ENCODE peak calls at places on chromosome 10, in four cellular contexts. V, S, R and H are unnamed samples.

GRCh38 chr10:74044419-74044818 is 46.5 kb downstream of the VCL start:
- DNase-seq in S (no peak), V (no peak), R (no peak), H (no peak)

GRCh38 chr10:34372509-34372908 is 442.6 kb downstream of the PARD3 start:
- DNase-seq in S (no peak), V (no peak), R (no peak), H (no peak)

GRCh38 chr10:6406220-6407033 is 173.6 kb downstream of the PRKCQ start:
- DNase-seq in V (peak; percentile 40), S (no peak), R (no peak), H (no peak)

GRCh38 chr10:105837951-105838350 is 1196.9 kb downstream of the SORCS3 start:
- DNase-seq in V (peak; percentile 42), R (no peak), S (no peak), H (no peak)

GRCh38 chr10:78865518-78865835 is 203.3 kb upstream of the ZMIZ1 start:
- DNase-seq in S (no peak), V (no peak), R (no peak), H (no peak)

GRCh38 chr10:62919776-62920175 is 103.6 kb upstream of the EGR2 start:
- DNase-seq in S (no peak), V (no peak), R (no peak), H (no peak)

GRCh38 chr10:118742787-118743186 is 12.0 kb downstream of the CACUL1 start:
- DNase-seq in S (no peak), V (no peak), R (no peak), H (no peak)

GRCh38 chr10:114768394-114768786 is 53.2 kb upstream of the FHIP2A start:
- DNase-seq in S (no peak), R (peak; percentile 73), V (no peak), H (no peak)

GRCh38 chr10:73768881-73769280 is 13.0 kb upstream of the CHCHD1 start:
- DNase-seq in S (no peak), V (peak; percentile 71), R (peak; percentile 63), H (no peak)

GRCh38 chr10:84826704-84827103 is 498.3 kb downstream of the CCSER2 start:
- DNase-seq in V (no peak), R (peak; percentile 64), S (no peak), H (no peak)

GRCh38 chr10:86017841-86018734 is 348.5 kb downstream of the GRID1 start:
- DNase-seq in S (no peak), V (no peak), R (no peak), H (no peak)

GRCh38 chr10:6221192-6221940 is 18.6 kb downstream of the PFKFB3 start:
- DNase-seq in V (no peak), S (no peak), R (no peak), H (peak; percentile 58)

GRCh38 chr10:132122097-132122861 is 56.5 kb downstream of the JAKMIP3 start:
- DNase-seq in V (no peak), S (no peak), R (no peak), H (peak; percentile 61)

GRCh38 chr10:77220150-77220549 is 417.5 kb downstream of the KCNMA1 start:
- DNase-seq in V (no peak), S (no peak), R (no peak), H (no peak)

GRCh38 chr10:108899686-108900085 is 1023.6 kb downstream of the XPNPEP1 start:
- DNase-seq in V (no peak), S (no peak), R (peak; percentile 52), H (no peak)

GRCh38 chr10:52949899-52950298 is 177.3 kb upstream of the MBL2 start:
- DNase-seq in S (no peak), V (no peak), R (peak; percentile 75), H (no peak)

GRCh38 chr10:102646610-102647432 is 2.5 kb downstream of the TRIM8 start:
- DNase-seq in V (peak; percentile 61), R (peak; percentile 46), S (no peak), H (peak; percentile 79)

GRCh38 chr10:25071227-25071626 is 54.8 kb downstream of the THNSL1 start:
- DNase-seq in V (no peak), S (no peak), R (no peak), H (no peak)

GRCh38 chr10:29620112-29620690 is 14.6 kb downstream of the SVIL start:
- DNase-seq in V (no peak), R (peak; percentile 16), S (no peak), H (no peak)

GRCh38 chr10:42754155-42755027 is 28.2 kb upstream of the BMS1 start:
- DNase-seq in R (peak; percentile 85), S (no peak), V (peak; percentile 46), H (peak; percentile 59)

GRCh38 chr10:75630746-75631145 is 199.3 kb downstream of the LRMDA start:
- DNase-seq in S (no peak), V (no peak), R (no peak), H (no peak)

GRCh38 chr10:3067045-3067858 is at the start of gene PFKP:
- DNase-seq in V (peak; percentile 52), R (peak; percentile 77), S (peak; percentile 16), H (peak; percentile 86)

GRCh38 chr10:79399242-79399831 is 46.1 kb downstream of the ZCCHC24 start:
- DNase-seq in S (no peak), R (peak; percentile 89), V (no peak), H (peak; percentile 95)

GRCh38 chr10:15123749-15124184 is 26.6 kb downstream of the RPP38 start:
- DNase-seq in V (no peak), R (no peak), S (no peak), H (no peak)

GRCh38 chr10:132783865-132784581 is 1.9 kb downstream of the NKX6-2 start:
- DNase-seq in S (no peak), R (peak; percentile 65), V (no peak), H (no peak)

GRCh38 chr10:51615764-51616298 is 83.6 kb downstream of the CSTF2T start:
- DNase-seq in R (no peak), V (no peak), S (no peak), H (no peak)